ENCODE peak calls at places on chromosomes 16 and 17, in five cellular contexts. I is NCI-H1436, L is neural crest cell, B is esophagus squamous epithelium, T is tibial artery. E is an unnamed sample.

GRCh38 chr17:73191443-73192218 is 1.2 kb upstream of the COG1 start:
- DNase-seq in I (peak), L (peak), B (no peak), T (peak), E (peak)

GRCh38 chr16:24077989-24078388 is 178.1 kb upstream of the CACNG3 start:
- DNase-seq in I (no peak), L (no peak), B (no peak), T (no peak), E (no peak)

GRCh38 chr16:88854306-88855111 is 2.2 kb downstream of the GALNS start:
- DNase-seq in I (no peak), L (no peak), B (no peak), T (no peak), E (no peak)

GRCh38 chr17:77354420-77354720 is 213.6 kb downstream of the SEC14L1 start:
- DNase-seq in I (no peak), L (no peak), B (no peak), T (no peak), E (no peak)

GRCh38 chr17:83143817-83144231 is 64.4 kb downstream of the METRNL start:
- DNase-seq in I (no peak), L (no peak), B (no peak), T (no peak), E (no peak)

GRCh38 chr17:13917635-13918034 is 151.7 kb upstream of the COX10 start:
- DNase-seq in I (no peak), L (no peak), B (no peak), T (no peak), E (no peak)

GRCh38 chr17:77827461-77827968 is 131.0 kb upstream of the TNRC6C start:
- DNase-seq in I (no peak), L (no peak), B (no peak), T (no peak), E (no peak)

GRCh38 chr16:180921-181667 is 835 bp downstream of the HBQ1 start:
- DNase-seq in I (peak), L (peak), B (no peak), T (peak), E (peak)

GRCh38 chr17:46273541-46274236 is 21.2 kb upstream of the LRRC37A start:
- DNase-seq in I (no peak), L (no peak), B (no peak), T (no peak), E (no peak)

GRCh38 chr17:681738-682137 is 32.9 kb downstream of the VPS53 start:
- DNase-seq in I (no peak), L (no peak), B (no peak), T (no peak), E (peak)

GRCh38 chr16:89442990-89443726 is 47.2 kb downstream of the ANKRD11 start:
- DNase-seq in I (peak), L (no peak), B (no peak), T (no peak), E (peak)

GRCh38 chr17:2929881-2930533 is 133.4 kb downstream of the OR1D5 start:
- DNase-seq in I (no peak), L (peak), B (no peak), T (no peak), E (peak)

GRCh38 chr16:53433930-53434435 is 288 bp upstream of the RBL2 start:
- DNase-seq in I (peak), L (no peak), B (no peak), T (no peak), E (no peak)

GRCh38 chr16:15961060-15961511 is 11.7 kb downstream of the ABCC1 start:
- DNase-seq in I (no peak), L (no peak), B (no peak), T (no peak), E (no peak)

GRCh38 chr16:57251352-57251751 is 6.3 kb downstream of the ARL2BP start:
- DNase-seq in I (no peak), L (no peak), B (no peak), T (no peak), E (no peak)

GRCh38 chr16:55703003-55704001 is 47.5 kb downstream of the SLC6A2 start:
- DNase-seq in I (peak), L (peak), B (no peak), T (no peak), E (peak)

GRCh38 chr16:11914759-11915643 is 755 bp downstream of the GSPT1 start:
- DNase-seq in I (no peak), L (peak), B (no peak), T (peak), E (peak)

GRCh38 chr17:10022416-10022815 is 117.3 kb upstream of the RCVRN start:
- DNase-seq in I (no peak), L (no peak), B (no peak), T (no peak), E (no peak)

GRCh38 chr17:46819906-46820351 is 1.4 kb upstream of the WNT3 start:
- DNase-seq in I (no peak), L (no peak), B (no peak), T (no peak), E (no peak)

GRCh38 chr16:31090540-31090939 is 1.8 kb upstream of the PRSS53 start:
- DNase-seq in I (no peak), L (no peak), B (no peak), T (no peak), E (peak)

GRCh38 chr17:72465191-72466024 is 344.6 kb downstream of the SOX9 start:
- DNase-seq in I (peak), L (no peak), B (no peak), T (no peak), E (no peak)

GRCh38 chr17:72301887-72302286 is 181.1 kb downstream of the SOX9 start:
- DNase-seq in I (no peak), L (no peak), B (no peak), T (no peak), E (no peak)

GRCh38 chr17:6508519-6509294 is 47.6 kb downstream of the PITPNM3 start:
- DNase-seq in I (no peak), L (no peak), B (no peak), T (no peak), E (no peak)

GRCh38 chr17:7213895-7214299 is 5.7 kb downstream of the DLG4 start:
- DNase-seq in I (peak), L (peak), B (no peak), T (peak), E (peak)

GRCh38 chr16:53084736-53085538 is 30.1 kb downstream of the CHD9 start:
- DNase-seq in I (no peak), L (no peak), B (no peak), T (no peak), E (no peak)

GRCh38 chr17:50681260-50682200 is 26.2 kb downstream of the ANKRD40 start:
- DNase-seq in I (peak), L (peak), B (no peak), T (peak), E (peak)

GRCh38 chr17:11495616-11496015 is 102.7 kb upstream of the DNAH9 start:
- DNase-seq in I (no peak), L (no peak), B (no peak), T (no peak), E (no peak)

GRCh38 chr16:73404001-73404400 is 356.1 kb upstream of the ZFHX3 start:
- DNase-seq in I (no peak), L (no peak), B (no peak), T (no peak), E (no peak)

GRCh38 chr17:77436058-77436442 is 295.3 kb downstream of the SEC14L1 start:
- DNase-seq in I (no peak), L (no peak), B (no peak), T (no peak), E (no peak)

GRCh38 chr16:51035711-51036110 is 115.4 kb downstream of the SALL1 start:
- DNase-seq in I (no peak), L (no peak), B (no peak), T (no peak), E (no peak)

GRCh38 chr16:30941600-30942420 is 7.1 kb upstream of the ORAI3 start:
- DNase-seq in I (peak), L (peak), B (no peak), T (no peak), E (peak)

GRCh38 chr17:77424585-77425344 is 284.0 kb downstream of the SEC14L1 start:
- DNase-seq in I (no peak), L (no peak), B (no peak), T (peak), E (no peak)

GRCh38 chr17:7437369-7437863 is 1.9 kb upstream of the FGF11 start:
- DNase-seq in I (no peak), L (no peak), B (no peak), T (no peak), E (no peak)

GRCh38 chr17:82438401-82439193 is 12.0 kb downstream of the CYBC1 start:
- DNase-seq in I (no peak), L (no peak), B (no peak), T (no peak), E (no peak)

GRCh38 chr16:27977966-27978365 is 85.5 kb downstream of the GSG1L start:
- DNase-seq in I (no peak), L (no peak), B (no peak), T (no peak), E (peak)

GRCh38 chr17:40369923-40370322 is 5.4 kb upstream of the GJD3 start:
- DNase-seq in I (no peak), L (no peak), B (no peak), T (no peak), E (no peak)